ENCODE peak calls at places on chromosomes 13 and 19, in four cellular contexts. One of them, this sample, is unnamed.

GRCh38 chr19:44865196-44865767 is 19.2 kb downstream of the NECTIN2 start:
- DNase-seq in kidney tubule cell: no peak
- DNase-seq in T-helper 17 cell: no peak
- DNase-seq in M059J: no peak
- DNase-seq in this sample: no peak

GRCh38 chr19:16016226-16017137 is 59.8 kb upstream of the TPM4 start:
- DNase-seq in T-helper 17 cell: no peak
- DNase-seq in M059J: no peak
- DNase-seq in kidney tubule cell: no peak
- DNase-seq in this sample: no peak

GRCh38 chr19:8023371-8023770 is 17.9 kb upstream of the ELAVL1 start:
- DNase-seq in T-helper 17 cell: no peak
- DNase-seq in kidney tubule cell: no peak
- DNase-seq in M059J: no peak
- DNase-seq in this sample: no peak

GRCh38 chr19:54133312-54133956 is 4.1 kb upstream of the CNOT3 start:
- DNase-seq in M059J: peak; percentile 31
- DNase-seq in kidney tubule cell: peak; percentile 39
- DNase-seq in T-helper 17 cell: no peak
- DNase-seq in this sample: no peak

GRCh38 chr13:96768524-96768923 is 225.8 kb downstream of the OXGR1 start:
- DNase-seq in kidney tubule cell: no peak
- DNase-seq in M059J: no peak
- DNase-seq in T-helper 17 cell: no peak
- DNase-seq in this sample: no peak

GRCh38 chr19:42433503-42434260 is 6.5 kb upstream of the LIPE start:
- DNase-seq in M059J: peak; percentile 72
- DNase-seq in T-helper 17 cell: peak; percentile 43
- DNase-seq in kidney tubule cell: peak; percentile 66
- DNase-seq in this sample: peak; percentile 42

GRCh38 chr13:74966814-74967213 is 515.2 kb downstream of the TBC1D4 start:
- DNase-seq in kidney tubule cell: no peak
- DNase-seq in T-helper 17 cell: no peak
- DNase-seq in M059J: no peak
- DNase-seq in this sample: no peak

GRCh38 chr13:90868321-90868920 is 479.1 kb upstream of the MIR17HG start:
- DNase-seq in kidney tubule cell: peak; percentile 18
- DNase-seq in T-helper 17 cell: no peak
- DNase-seq in M059J: peak; percentile 4
- DNase-seq in this sample: peak; percentile 0